ENCODE peak calls at places on chromosomes 4 and X, in ten cellular contexts. Q, K, X, N, W, C, M, G, I and O are unnamed samples.

GRCh38 chr4:180333156-180333555 is 1910.0 kb upstream of the TENM3 start:
- DNase-seq in Q (no peak), W (no peak), N (peak; percentile 40), X (no peak), I (no peak), G (no peak), M (no peak), C (no peak), K (no peak), O (no peak)

GRCh38 chr4:40314951-40315350 is 20.2 kb upstream of the CHRNA9 start:
- DNase-seq in M (no peak), W (no peak), N (peak; percentile 52), K (no peak), G (no peak), C (no peak), I (no peak), Q (no peak), X (no peak), O (no peak)

GRCh38 chr4:113457886-113458285 is 303.7 kb downstream of the CAMK2D start:
- DNase-seq in C (no peak), N (no peak), G (no peak), I (no peak), M (no peak), K (no peak), X (no peak), W (no peak), Q (no peak), O (no peak)

GRCh38 chr4:7166981-7167700 is 25.2 kb upstream of the SORCS2 start:
- DNase-seq in Q (no peak), G (no peak), X (peak; percentile 22), K (no peak), M (no peak), I (no peak), C (no peak), N (no peak), W (no peak), O (no peak)

GRCh38 chr4:54741161-54741560 is 83.4 kb downstream of the KIT start:
- DNase-seq in C (no peak), K (no peak), M (no peak), N (no peak), X (no peak), G (no peak), I (no peak), Q (no peak), W (no peak), O (no peak)

GRCh38 chr4:1009647-1010521 is 1.5 kb upstream of the FGFRL1 start:
- DNase-seq in Q (peak; percentile 32), K (peak; percentile 65), X (peak; percentile 73), G (peak; percentile 46), W (peak; percentile 97), N (peak; percentile 65), C (peak; percentile 69), M (peak; percentile 63), I (peak; percentile 64), O (peak; percentile 92)

GRCh38 chr4:69743476-69744156 is 16.8 kb downstream of the SULT1B1 start:
- DNase-seq in M (no peak), N (no peak), C (no peak), G (no peak), Q (no peak), X (no peak), W (no peak), K (no peak), I (no peak), O (no peak)

GRCh38 chr4:62194342-62194741 is 994.2 kb downstream of the ADGRL3 start:
- DNase-seq in C (no peak), K (no peak), M (no peak), W (no peak), G (no peak), Q (no peak), N (no peak), X (no peak), I (no peak), O (no peak)

GRCh38 chr4:7166286-7166685 is 26.1 kb upstream of the SORCS2 start:
- DNase-seq in C (no peak), X (peak; percentile 12), M (no peak), G (no peak), N (no peak), K (no peak), W (no peak), I (no peak), Q (no peak), O (no peak)

GRCh38 chr4:96295143-96295763 is 455.4 kb downstream of the PDHA2 start:
- DNase-seq in I (no peak), Q (no peak), C (no peak), N (no peak), X (no peak), M (no peak), G (no peak), K (no peak), W (no peak), O (no peak)

GRCh38 chrX:8018916-8019315 is 91.7 kb upstream of the PNPLA4 start:
- DNase-seq in G (no peak), C (no peak), N (no peak), Q (no peak), I (no peak), W (no peak), K (no peak), M (no peak), X (no peak), O (no peak)

GRCh38 chrX:21153503-21153902 is 220.7 kb upstream of the CNKSR2 start:
- DNase-seq in M (no peak), G (no peak), N (no peak), K (no peak), C (no peak), Q (no peak), X (no peak), I (no peak), W (no peak), O (no peak)

GRCh38 chr4:145207934-145208333 is 27.5 kb upstream of the OTUD4 start:
- DNase-seq in W (no peak), X (no peak), Q (no peak), M (no peak), C (no peak), K (no peak), I (no peak), G (no peak), N (no peak), O (no peak)

GRCh38 chr4:94545296-94545695 is 93.6 kb downstream of the PDLIM5 start:
- DNase-seq in N (peak; percentile 93), Q (no peak), W (no peak), C (no peak), M (no peak), I (no peak), X (no peak), K (no peak), G (no peak), O (no peak)

GRCh38 chrX:39688576-39689373 is 409.0 kb downstream of the BCOR start:
- DNase-seq in G (peak; percentile 66), Q (peak; percentile 54), N (peak; percentile 46), K (peak; percentile 39), C (peak; percentile 36), I (no peak), X (peak; percentile 75), M (peak; percentile 35), W (peak; percentile 30), O (peak; percentile 18)

GRCh38 chr4:152591361-152591760 is 55.5 kb upstream of the FBXW7 start:
- DNase-seq in N (no peak), G (peak; percentile 73), X (peak; percentile 85), I (no peak), K (no peak), C (no peak), W (no peak), Q (no peak), M (no peak), O (peak; percentile 29)

GRCh38 chrX:53288173-53288572 is 6.8 kb upstream of the IQSEC2 start:
- DNase-seq in I (no peak), N (no peak), Q (peak; percentile 27), W (no peak), X (peak; percentile 60), G (peak; percentile 26), K (no peak), M (no peak), C (no peak), O (no peak)

GRCh38 chrX:72308566-72309296 is 3.0 kb upstream of the CITED1 start:
- DNase-seq in M (peak; percentile 28), I (no peak), K (peak; percentile 63), G (peak; percentile 71), C (no peak), N (peak; percentile 65), X (peak; percentile 82), W (peak; percentile 59), Q (peak; percentile 3), O (no peak)

GRCh38 chr4:153579872-153580271 is 104.2 kb upstream of the TLR2 start:
- DNase-seq in G (no peak), C (no peak), N (no peak), I (no peak), K (no peak), Q (no peak), X (no peak), M (no peak), W (no peak), O (no peak)

GRCh38 chr4:37890501-37891220 is at the start of gene TBC1D1:
- DNase-seq in K (peak; percentile 70), M (no peak), C (peak; percentile 43), I (no peak), X (peak; percentile 44), G (no peak), W (peak; percentile 77), N (peak; percentile 33), Q (peak; percentile 44), O (peak; percentile 72)

GRCh38 chrX:26783512-26784225 is 567.7 kb downstream of the MAGEB5 start:
- DNase-seq in N (peak; percentile 2), K (no peak), M (no peak), X (peak; percentile 42), C (no peak), G (peak; percentile 24), Q (no peak), I (no peak), W (peak; percentile 1), O (no peak)

GRCh38 chrX:149453030-149453429 is 52.1 kb downstream of the IDS start:
- DNase-seq in I (no peak), G (no peak), K (no peak), Q (no peak), N (peak; percentile 72), X (no peak), W (no peak), M (peak; percentile 43), C (no peak), O (no peak)

GRCh38 chrX:74242050-74242449 is 61.9 kb upstream of the ZCCHC13 start:
- DNase-seq in N (peak; percentile 62), G (no peak), K (no peak), W (no peak), C (no peak), I (no peak), Q (no peak), X (no peak), M (no peak), O (no peak)

GRCh38 chr4:98604723-98605122 is 53.7 kb downstream of the TSPAN5 start:
- DNase-seq in K (no peak), I (no peak), C (no peak), X (no peak), G (no peak), Q (no peak), M (no peak), W (no peak), N (no peak), O (no peak)

GRCh38 chrX:133544105-133544504 is 128.8 kb upstream of the GPC4 start:
- DNase-seq in X (no peak), M (peak; percentile 13), C (no peak), K (peak; percentile 55), G (no peak), W (no peak), N (no peak), I (no peak), Q (no peak), O (no peak)

GRCh38 chr4:63526251-63526650 is 883.0 kb downstream of the TECRL start:
- DNase-seq in K (no peak), M (no peak), C (no peak), Q (no peak), X (no peak), N (no peak), I (no peak), W (no peak), G (no peak), O (no peak)

GRCh38 chr4:140150636-140150885 is 3.4 kb downstream of the MAML3 start:
- DNase-seq in K (peak; percentile 90), Q (no peak), N (no peak), I (no peak), W (no peak), M (peak; percentile 78), G (no peak), X (no peak), C (no peak), O (no peak)

GRCh38 chrX:65463550-65463949 is 71.0 kb downstream of the LAS1L start:
- DNase-seq in I (no peak), M (no peak), N (peak; percentile 1), Q (no peak), C (no peak), X (peak; percentile 64), W (no peak), K (no peak), G (no peak), O (no peak)